ENCODE peak calls at places on chromosome 1, in six cellular contexts. R is effector memory CD8-positive, alpha-beta T cell; B is CD8-positive, alpha-beta memory T cell; Z is T-helper 17 cell; O is A172; L is fibroblast of the conjunctiva. G is an unnamed sample.

GRCh38 chr1:93079685-93080141 is 630 bp downstream of the MTF2 start:
- DNase-seq in R (peak), B (no peak), Z (peak), L (no peak), O (no peak), G (no peak)

GRCh38 chr1:193104496-193104905 is 713 bp downstream of the GLRX2 start:
- DNase-seq in R (no peak), O (peak), Z (peak), B (peak), L (no peak), G (peak)

GRCh38 chr1:218665216-218665615 is 320.1 kb downstream of the TGFB2 start:
- DNase-seq in R (no peak), O (peak), L (peak), Z (no peak), B (no peak), G (no peak)

GRCh38 chr1:223486366-223486765 is 93.2 kb downstream of the CCDC185 start:
- DNase-seq in B (no peak), O (no peak), L (no peak), R (no peak), Z (no peak), G (no peak)

GRCh38 chr1:228804640-228805413 is 69.5 kb downstream of the RHOU start:
- DNase-seq in Z (no peak), B (no peak), O (no peak), R (no peak), L (no peak), G (no peak)

GRCh38 chr1:10685196-10685850 is 111.1 kb downstream of the CASZ1 start:
- DNase-seq in B (no peak), L (no peak), O (no peak), R (no peak), Z (no peak), G (no peak)

GRCh38 chr1:61004269-61005003 is 77.9 kb upstream of the NFIA start:
- DNase-seq in L (peak), O (no peak), B (no peak), R (no peak), Z (no peak), G (no peak)

GRCh38 chr1:8629241-8630091 is 188.0 kb downstream of the RERE start:
- DNase-seq in B (no peak), O (no peak), R (no peak), L (no peak), Z (no peak), G (no peak)

GRCh38 chr1:244313346-244313745 is 138.4 kb downstream of the ADSS2 start:
- DNase-seq in Z (no peak), R (no peak), B (no peak), O (no peak), L (no peak), G (no peak)

GRCh38 chr1:89876463-89876862 is 55.6 kb downstream of the LRRC8D start:
- DNase-seq in Z (no peak), B (no peak), L (no peak), O (no peak), R (no peak), G (no peak)

GRCh38 chr1:26536081-26536480 is 6.5 kb downstream of the RPS6KA1 start:
- DNase-seq in B (no peak), L (no peak), Z (no peak), O (no peak), R (no peak), G (no peak)

GRCh38 chr1:219337588-219337987 is 163.9 kb downstream of the LYPLAL1 start:
- DNase-seq in L (no peak), O (no peak), B (no peak), R (no peak), Z (no peak), G (no peak)